ENCODE peak calls at places on chromosomes 3 and 15, in six cellular contexts. R, F, E, N, L and X are unnamed samples.

GRCh38 chr15:52153900-52154895 is 37.0 kb downstream of the GNB5 start:
- DNase-seq in R (no peak), F (no peak), E (no peak), N (no peak), L (no peak), X (no peak)

GRCh38 chr3:16807441-16807840 is 77.3 kb upstream of the PLCL2 start:
- DNase-seq in R (no peak), F (no peak), E (no peak), N (no peak), L (peak; percentile 82), X (no peak)

GRCh38 chr3:133928903-133929607 is 33.4 kb upstream of the RAB6B start:
- DNase-seq in R (no peak), F (no peak), E (no peak), N (no peak), L (no peak), X (no peak)

GRCh38 chr15:78048410-78048946 is 29.0 kb downstream of the TBC1D2B start:
- DNase-seq in R (no peak), F (no peak), E (no peak), N (no peak), L (no peak), X (no peak)

GRCh38 chr15:58284293-58284692 is 146.1 kb downstream of the AQP9 start:
- DNase-seq in R (no peak), F (no peak), E (no peak), N (no peak), L (no peak), X (no peak)

GRCh38 chr3:147393261-147393964 is 12.9 kb downstream of the ZIC4 start:
- DNase-seq in R (no peak), F (no peak), E (no peak), N (no peak), L (peak; percentile 88), X (no peak)

GRCh38 chr3:80275120-80275519 is 507.3 kb upstream of the ROBO1 start:
- DNase-seq in R (no peak), F (no peak), E (no peak), N (no peak), L (no peak), X (no peak)

GRCh38 chr15:30063829-30064559 is 18.8 kb upstream of the GOLGA8J start:
- DNase-seq in R (no peak), F (no peak), E (no peak), N (no peak), L (no peak), X (no peak)

GRCh38 chr15:48602358-48603122 is 43.0 kb downstream of the FBN1 start:
- DNase-seq in R (no peak), F (no peak), E (no peak), N (no peak), L (peak; percentile 81), X (no peak)

GRCh38 chr3:148030975-148031374 is 621.8 kb downstream of the ZIC1 start:
- DNase-seq in R (no peak), F (no peak), E (no peak), N (no peak), L (no peak), X (no peak)